ENCODE peak calls at places on chromosomes 7 and 10, in four cellular contexts. V is K562, J is GM12878, E is HepG2. W is an unnamed sample.

GRCh38 chr7:130959743-130960207 is 225.8 kb upstream of the KLF14 start:
- DNase-seq in V (peak), J (no peak), E (peak), W (peak)

GRCh38 chr10:100969175-100970075 is at the start of gene SEMA4G:
- DNase-seq in V (peak), J (no peak), E (peak), W (peak)

GRCh38 chr10:88820990-88821389 is 18.5 kb downstream of the LIPM start:
- DNase-seq in V (no peak), J (no peak), E (no peak), W (no peak)

GRCh38 chr7:148701414-148701813 is 2.7 kb downstream of the CUL1 start:
- DNase-seq in V (no peak), J (no peak), E (no peak), W (no peak)

GRCh38 chr10:8835453-8836167 is 781.1 kb downstream of the GATA3 start:
- DNase-seq in V (no peak), J (no peak), E (no peak), W (no peak)

GRCh38 chr10:63866747-63867140 is 345.5 kb downstream of the REEP3 start:
- DNase-seq in V (peak), J (no peak), E (peak), W (peak)

GRCh38 chr7:30315589-30315988 is 31.2 kb downstream of the ZNRF2 start:
- DNase-seq in V (no peak), J (no peak), E (no peak), W (no peak)

GRCh38 chr10:30550967-30551815 is 78.4 kb downstream of the LYZL2 start:
- DNase-seq in V (no peak), J (no peak), E (no peak), W (no peak)

GRCh38 chr10:43712821-43713584 is 64.3 kb upstream of the ZNF32 start:
- DNase-seq in V (no peak), J (no peak), E (no peak), W (no peak)

GRCh38 chr10:47325303-47326291 is 3.3 kb downstream of the GDF2 start:
- DNase-seq in V (no peak), J (no peak), E (no peak), W (no peak)

GRCh38 chr7:80830000-80830399 is 88.9 kb downstream of the SEMA3C start:
- DNase-seq in V (no peak), J (no peak), E (no peak), W (no peak)

GRCh38 chr10:14556285-14556956 is 218.3 kb downstream of the FAM107B start:
- DNase-seq in V (peak), J (peak), E (peak), W (peak)

GRCh38 chr7:3092468-3092867 is 48.8 kb upstream of the CARD11 start:
- DNase-seq in V (no peak), J (peak), E (no peak), W (no peak)

GRCh38 chr7:116588225-116588624 is 63.4 kb downstream of the CAV1 start:
- DNase-seq in V (no peak), J (no peak), E (no peak), W (no peak)

GRCh38 chr10:28743576-28743975 is 66.3 kb downstream of the BAMBI start:
- DNase-seq in V (no peak), J (no peak), E (no peak), W (no peak)

GRCh38 chr10:125472037-125472607 is 210.8 kb downstream of the TEX36 start:
- DNase-seq in V (no peak), J (no peak), E (peak), W (no peak)

GRCh38 chr7:95028683-95029082 is 121.3 kb downstream of the PPP1R9A start:
- DNase-seq in V (no peak), J (no peak), E (peak), W (no peak)

GRCh38 chr10:5500910-5501309 is 1.5 kb upstream of the CALML5 start:
- DNase-seq in V (no peak), J (no peak), E (no peak), W (no peak)

GRCh38 chr10:117003336-117003735 is 1.7 kb downstream of the SHTN1 start:
- DNase-seq in V (no peak), J (no peak), E (peak), W (no peak)

GRCh38 chr7:30755384-30756154 is 3.6 kb downstream of the INMT start:
- DNase-seq in V (no peak), J (no peak), E (no peak), W (no peak)

GRCh38 chr10:63976538-63976937 is 455.3 kb downstream of the REEP3 start:
- DNase-seq in V (peak), J (no peak), E (peak), W (peak)

GRCh38 chr7:111059826-111060225 is 31.1 kb upstream of the LRRN3 start:
- DNase-seq in V (no peak), J (no peak), E (no peak), W (no peak)

GRCh38 chr10:78921906-78922305 is 146.9 kb upstream of the ZMIZ1 start:
- DNase-seq in V (no peak), J (no peak), E (no peak), W (no peak)

GRCh38 chr7:95623788-95624187 is 27.5 kb upstream of the PDK4 start:
- DNase-seq in V (no peak), J (no peak), E (no peak), W (no peak)

GRCh38 chr10:8825611-8826010 is 771.1 kb downstream of the GATA3 start:
- DNase-seq in V (no peak), J (no peak), E (no peak), W (no peak)

GRCh38 chr10:21579291-21579690 is 45.3 kb downstream of the MLLT10 start:
- DNase-seq in V (no peak), J (peak), E (no peak), W (no peak)

GRCh38 chr10:59508296-59508695 is 145.9 kb upstream of the FAM13C start:
- DNase-seq in V (no peak), J (no peak), E (no peak), W (no peak)

GRCh38 chr10:71133710-71134686 is 78.4 kb upstream of the UNC5B start:
- DNase-seq in V (no peak), J (no peak), E (no peak), W (no peak)

GRCh38 chr10:79017882-79018550 is 50.8 kb upstream of the ZMIZ1 start:
- DNase-seq in V (no peak), J (no peak), E (no peak), W (no peak)

GRCh38 chr10:91632671-91633550 is at the start of gene PPP1R3C:
- DNase-seq in V (no peak), J (no peak), E (peak), W (no peak)

GRCh38 chr10:42488416-42488815 is 150.0 kb downstream of the ZNF33B start:
- DNase-seq in V (no peak), J (no peak), E (no peak), W (no peak)

GRCh38 chr7:88386757-88387156 is 80.1 kb upstream of the STEAP4 start:
- DNase-seq in V (no peak), J (no peak), E (no peak), W (no peak)

GRCh38 chr10:69861251-69862240 is 59.8 kb downstream of the COL13A1 start:
- DNase-seq in V (no peak), J (no peak), E (peak), W (peak)

GRCh38 chr10:132407846-132408278 is 10.9 kb downstream of the PWWP2B start:
- DNase-seq in V (no peak), J (no peak), E (no peak), W (no peak)

DNA sequence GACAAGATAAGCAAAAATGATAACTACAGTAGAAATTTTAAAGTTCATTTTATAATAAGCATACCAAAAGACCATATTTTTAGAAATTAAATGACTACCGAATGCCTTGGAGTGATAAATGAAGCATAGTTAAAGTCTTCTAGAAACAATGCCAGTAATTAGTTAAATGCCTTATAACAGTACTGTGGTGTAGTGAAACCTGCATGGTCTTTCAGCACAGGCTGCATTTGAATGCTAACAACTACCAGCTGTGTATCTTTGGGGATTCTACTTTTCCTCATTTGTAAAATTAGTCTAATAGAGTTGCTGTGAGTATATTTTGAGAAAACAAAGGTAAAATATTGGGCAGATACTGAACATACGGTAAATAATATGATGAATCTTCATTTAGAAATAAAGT is 25.1 kb downstream of the TSPAN12 start:
- DNase-seq in V (no peak), J (no peak), E (no peak), W (no peak)
- TF ChIP-seq TARDBP in V (no peak), J (no peak), E (no peak), W (no peak)

DNA sequence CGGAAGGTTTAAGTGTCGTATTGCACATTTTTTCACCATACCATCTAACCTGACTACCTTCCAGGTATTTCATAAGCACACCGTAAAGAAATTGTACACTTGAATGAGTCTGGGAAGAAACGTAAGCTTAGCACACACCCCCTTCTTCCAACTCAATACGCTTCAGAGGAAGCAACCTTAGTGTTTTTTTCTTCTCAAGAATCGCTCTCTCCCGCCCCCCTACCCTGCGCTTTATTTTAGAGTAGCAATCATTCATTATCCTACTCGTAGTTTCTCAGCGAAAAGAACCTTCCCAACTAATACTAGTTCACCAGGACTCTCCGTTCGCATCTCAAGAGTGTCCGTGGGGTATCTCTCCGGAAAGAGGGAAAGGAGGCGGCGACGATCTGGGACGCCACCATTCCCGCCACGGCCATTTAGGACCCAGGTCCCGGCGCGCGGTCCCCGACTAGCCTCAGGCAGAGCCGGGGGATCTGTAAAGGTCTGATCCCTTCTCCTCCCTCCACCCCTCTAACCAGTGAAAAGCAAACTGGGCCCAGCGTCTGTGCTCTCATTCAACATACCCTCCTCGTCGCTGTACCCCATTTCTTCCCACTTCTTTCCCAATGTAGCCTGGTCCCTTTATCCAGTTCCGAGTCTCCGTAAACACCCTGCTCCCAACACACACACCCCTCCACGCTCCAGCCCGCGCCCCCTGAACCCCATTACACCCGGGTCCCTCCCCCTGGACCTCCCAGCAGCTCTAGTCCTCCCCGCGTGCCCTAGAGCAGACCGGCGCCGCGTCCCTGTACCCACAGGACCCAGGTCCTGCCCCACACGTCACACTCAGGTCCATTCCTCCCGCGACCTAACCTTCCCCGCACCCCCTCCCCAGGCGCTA is 16.0 kb downstream of the MYOZ1 start:
- DNase-seq in V (peak), J (no peak), E (no peak), W (peak)
- TF ChIP-seq TARDBP in V (no peak), J (no peak), E (no peak), W (no peak)

DNA sequence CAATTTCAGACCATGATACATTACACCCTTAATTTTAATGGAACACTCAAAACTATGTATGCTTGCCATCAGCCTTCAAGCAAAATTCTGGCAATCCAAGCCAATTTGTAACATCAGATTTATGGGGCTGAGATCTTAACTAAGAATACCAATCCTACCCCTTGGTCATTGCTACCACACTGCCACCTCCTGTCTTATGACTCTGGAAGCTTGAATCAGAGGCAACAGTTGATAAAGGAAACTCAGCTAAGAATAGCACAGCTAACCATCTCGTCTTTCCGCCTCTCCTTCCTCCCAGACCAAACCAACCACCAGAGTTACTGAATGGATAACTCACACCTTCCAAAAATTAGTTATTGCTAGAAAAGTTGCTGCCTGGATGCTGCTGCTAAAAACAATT is 7.4 kb downstream of the IGF2BP3 start:
- DNase-seq in V (no peak), J (no peak), E (no peak), W (peak)
- TF ChIP-seq TARDBP in V (no peak), J (no peak), E (no peak), W (no peak)

DNA sequence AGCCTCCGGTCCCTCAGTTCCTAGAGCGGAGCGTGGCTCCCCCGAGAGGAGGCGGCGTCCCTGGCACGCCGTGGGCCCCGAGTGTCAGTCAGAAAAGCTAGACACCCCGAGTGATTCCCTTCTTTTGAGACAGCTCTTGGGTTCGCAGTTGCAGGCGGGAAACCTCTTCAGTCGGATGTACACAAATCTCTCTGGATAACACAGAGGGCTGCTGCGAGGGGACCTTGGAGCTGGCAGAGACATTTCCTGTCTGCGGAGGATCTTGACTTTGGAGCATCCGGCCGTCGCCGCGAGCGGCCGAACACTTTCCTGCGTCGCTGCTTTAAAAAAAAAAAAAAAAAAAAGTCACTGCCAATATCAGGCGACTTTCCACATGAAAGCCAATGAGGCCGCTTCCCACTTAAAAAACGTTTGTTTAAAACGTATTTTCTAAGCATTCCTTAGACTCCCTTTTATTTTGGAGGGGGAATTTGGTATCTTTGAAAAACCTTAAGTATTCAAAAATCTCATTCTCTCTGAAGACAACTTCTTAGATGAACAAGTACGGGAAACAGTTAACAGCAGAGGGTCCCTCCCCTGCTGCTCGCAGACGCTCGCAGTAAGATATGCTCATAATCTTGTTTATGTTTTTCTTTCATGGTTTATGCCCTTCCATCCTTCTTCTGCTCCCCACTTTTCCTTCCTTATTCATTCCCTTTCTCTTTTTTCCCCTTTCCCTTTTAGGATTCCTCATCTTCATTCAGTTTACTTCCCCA is 9.9 kb downstream of the HHEX start:
- DNase-seq in V (no peak), J (no peak), E (no peak), W (peak)
- TF ChIP-seq TARDBP in V (no peak), J (no peak), E (no peak), W (no peak)

GRCh38 chr10:9848981-9849380 is 1168.7 kb upstream of the CELF2 start:
- DNase-seq in V (no peak), J (no peak), E (no peak), W (no peak)

GRCh38 chr10:9850415-9850814 is 1167.3 kb upstream of the CELF2 start:
- DNase-seq in V (no peak), J (no peak), E (no peak), W (no peak)

GRCh38 chr10:9848278-9848677 is 1169.4 kb upstream of the CELF2 start:
- DNase-seq in V (no peak), J (no peak), E (no peak), W (no peak)

GRCh38 chr10:9845075-9845474 is 1172.6 kb upstream of the CELF2 start:
- DNase-seq in V (no peak), J (no peak), E (no peak), W (no peak)
- TF ChIP-seq TARDBP in V (no peak), J (no peak), E (no peak), W (no peak)

DNA sequence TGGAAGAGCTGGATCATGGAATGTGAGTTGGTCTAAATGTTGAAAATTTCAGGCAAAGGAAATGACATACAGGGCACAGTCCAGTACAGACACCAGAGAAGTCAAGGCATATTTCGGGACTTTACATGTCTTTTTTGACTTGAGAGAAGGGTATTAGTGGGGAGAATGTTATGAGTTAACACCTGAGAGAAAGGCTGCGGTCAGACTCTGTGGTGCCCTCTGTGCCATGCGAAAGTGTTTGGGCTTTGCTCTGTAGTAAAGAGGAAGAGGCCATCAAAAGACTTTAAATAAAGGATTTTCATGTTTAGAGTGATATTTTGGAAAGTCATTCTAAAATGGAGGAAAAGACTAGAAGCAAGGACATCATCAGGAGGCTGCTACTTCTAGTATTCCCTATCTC is 607.4 kb downstream of the CCSER2 start:
- DNase-seq in V (no peak), J (no peak), E (no peak), W (no peak)
- TF ChIP-seq TARDBP in V (no peak), J (no peak), E (no peak), W (no peak)

DNA sequence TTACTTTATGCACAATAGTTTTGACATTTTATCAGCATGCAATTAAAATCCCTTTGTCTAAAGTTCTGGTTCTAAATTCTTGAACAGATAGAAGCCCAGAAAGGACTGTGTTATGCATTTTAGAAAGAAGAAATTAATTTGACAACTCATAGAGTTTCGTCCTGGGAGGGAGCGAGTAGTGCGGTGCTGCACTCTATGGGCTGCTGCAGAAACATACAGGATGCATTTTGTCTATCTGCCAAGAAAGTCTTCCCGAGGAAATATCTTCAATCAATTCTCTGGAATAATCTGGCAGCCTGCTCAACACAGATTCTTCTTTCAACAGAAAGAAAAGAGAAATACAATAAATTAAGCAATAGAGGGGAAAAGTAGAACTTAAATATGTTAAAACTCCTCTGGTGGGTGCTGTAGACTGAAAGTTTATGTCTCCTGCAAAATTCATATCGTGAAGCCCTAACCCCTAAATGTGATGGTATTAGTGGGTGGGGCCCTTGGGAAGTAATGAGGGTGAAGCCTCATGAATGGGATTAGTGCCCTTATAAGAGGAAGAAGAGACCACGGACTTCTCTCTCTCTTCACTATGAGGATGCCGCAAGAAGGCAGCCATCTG is 39.0 kb upstream of the IFRD1 start:
- DNase-seq in V (no peak), J (no peak), E (peak), W (peak)
- TF ChIP-seq TARDBP in V (no peak), J (no peak), E (no peak), W (no peak)

DNA sequence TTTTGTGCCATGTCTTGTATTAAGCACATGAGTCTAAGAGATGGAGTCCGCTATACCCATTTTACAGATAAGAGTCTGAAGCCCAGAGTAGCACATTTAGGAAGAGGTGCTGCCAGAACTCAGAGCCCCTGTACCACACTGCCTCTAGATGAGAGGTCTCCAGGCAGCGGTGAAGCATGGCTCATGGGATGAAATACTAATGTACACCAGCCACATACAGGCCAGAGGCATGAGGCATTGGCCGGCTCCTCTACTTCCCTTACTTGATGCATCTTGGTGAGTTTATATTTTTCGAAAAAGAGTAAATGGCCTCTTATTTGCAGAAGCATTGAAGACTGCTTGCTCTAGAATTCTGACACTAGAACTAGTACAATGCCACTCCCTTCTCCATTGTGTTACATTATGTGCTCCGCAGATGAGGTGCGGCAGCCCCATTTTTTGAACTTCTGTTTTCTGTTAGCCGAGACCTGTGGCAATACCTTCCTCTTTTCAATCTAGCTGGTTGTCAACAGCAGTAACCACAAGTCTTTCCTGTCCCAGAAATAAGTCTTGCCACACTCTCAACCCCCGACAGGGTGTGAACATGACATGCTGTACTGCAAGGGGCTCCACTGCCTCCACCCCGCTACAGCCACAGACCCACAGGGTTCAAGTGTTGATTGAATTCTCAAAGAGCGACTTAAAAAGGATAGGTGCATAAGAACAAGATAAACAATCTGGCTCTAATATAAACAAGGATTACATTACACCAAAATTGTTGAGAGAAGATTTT is 145.3 kb downstream of the CELF2 start:
- DNase-seq in V (no peak), J (peak), E (no peak), W (no peak)
- TF ChIP-seq TARDBP in V (no peak), J (no peak), E (no peak), W (no peak)